ENCODE peak calls at places on chromosomes 11 and 22, in four cellular contexts. G, X, Y and V are unnamed samples.

GRCh38 chr11:44994753-44995152 is 44.1 kb upstream of the TP53I11 start:
- DNase-seq in Y (no peak), G (no peak), X (no peak), V (no peak)

GRCh38 chr11:4072668-4073285 is 21.8 kb upstream of the RRM1 start:
- DNase-seq in G (no peak), Y (no peak), X (no peak), V (peak; percentile 63)

GRCh38 chr11:35373284-35373933 is 45.9 kb downstream of the SLC1A2 start:
- DNase-seq in G (no peak), Y (no peak), X (no peak), V (no peak)

GRCh38 chr11:128047026-128047425 is 540.3 kb downstream of the ETS1 start:
- DNase-seq in X (no peak), G (no peak), Y (no peak), V (no peak)

GRCh38 chr11:6611092-6612007 is 666 bp downstream of the TAF10 start:
- DNase-seq in X (no peak), G (peak; percentile 92), Y (peak; percentile 91), V (no peak)

GRCh38 chr22:48639896-48640732 is 1187.6 kb downstream of the BRD1 start:
- DNase-seq in Y (no peak), X (no peak), G (no peak), V (no peak)

GRCh38 chr11:18749681-18750319 is 23.8 kb upstream of the IGSF22 start:
- DNase-seq in G (no peak), Y (no peak), X (no peak), V (peak; percentile 39)

GRCh38 chr11:72041364-72042058 is 38.8 kb downstream of the NUMA1 start:
- DNase-seq in G (peak; percentile 95), X (peak; percentile 17), Y (peak; percentile 89), V (peak; percentile 21)

GRCh38 chr11:79423736-79424135 is 17.1 kb downstream of the TENM4 start:
- DNase-seq in X (no peak), Y (no peak), G (no peak), V (no peak)

GRCh38 chr11:79422866-79423265 is 18.0 kb downstream of the TENM4 start:
- DNase-seq in X (no peak), G (no peak), Y (no peak), V (no peak)

GRCh38 chr11:79418241-79418640 is 22.6 kb downstream of the TENM4 start:
- DNase-seq in G (no peak), X (no peak), Y (no peak), V (no peak)

GRCh38 chr11:79419120-79419519 is 21.7 kb downstream of the TENM4 start:
- DNase-seq in X (no peak), G (no peak), Y (no peak), V (no peak)

DNA sequence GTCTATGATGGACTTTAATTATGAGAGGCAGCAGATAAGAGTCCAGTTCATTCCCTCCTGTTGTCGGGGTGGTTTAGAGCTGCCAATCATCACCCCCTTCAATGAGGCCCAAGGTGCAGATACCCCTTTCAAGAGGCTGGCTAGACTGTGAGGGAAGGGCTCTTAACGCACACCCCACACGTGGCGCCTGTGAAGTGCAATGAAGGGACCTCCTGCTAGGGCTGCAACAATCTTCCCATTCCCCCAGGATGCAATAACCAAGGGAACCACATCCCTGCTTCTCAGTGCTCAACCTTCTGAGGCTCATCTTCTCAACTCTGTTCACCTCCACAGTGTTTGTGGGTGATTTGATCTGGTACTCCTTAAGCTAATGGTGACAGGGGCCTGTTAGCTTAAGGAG is 19.0 kb downstream of the TENM4 start:
- DNase-seq in Y (no peak), G (no peak), X (no peak), V (no peak)
- TF ChIP-seq CTCF in Y (no peak), G (no peak), X (no peak), V (no peak)

GRCh38 chr22:50105529-50106100 is 15.8 kb downstream of the MOV10L1 start:
- DNase-seq in X (no peak), Y (no peak), G (no peak), V (no peak)
- H3K4me3 ChIP-seq in X (peak overlapping the region; percentile 8), Y (no peak overlapping the region), G (no peak overlapping the region), V (no peak overlapping the region)

GRCh38 chr11:82494988-82495432 is 238.7 kb downstream of the FAM181B start:
- DNase-seq in X (no peak), G (no peak), Y (no peak), V (no peak)
- TF ChIP-seq CTCF in X (no peak), G (no peak), Y (no peak), V (no peak)

GRCh38 chr22:36874731-36875130 is 13.9 kb downstream of the NCF4 start:
- DNase-seq in X (no peak), Y (no peak), G (no peak), V (no peak)

GRCh38 chr22:36873614-36874308 is 13.0 kb downstream of the NCF4 start:
- DNase-seq in G (no peak), X (no peak), Y (peak; percentile 82), V (peak; percentile 21)

GRCh38 chr22:36875741-36876140 is 14.9 kb downstream of the NCF4 start:
- DNase-seq in Y (no peak), G (no peak), X (no peak), V (no peak)

GRCh38 chr22:36872866-36873498 is 12.2 kb downstream of the NCF4 start:
- DNase-seq in X (no peak), G (no peak), Y (no peak), V (no peak)

DNA sequence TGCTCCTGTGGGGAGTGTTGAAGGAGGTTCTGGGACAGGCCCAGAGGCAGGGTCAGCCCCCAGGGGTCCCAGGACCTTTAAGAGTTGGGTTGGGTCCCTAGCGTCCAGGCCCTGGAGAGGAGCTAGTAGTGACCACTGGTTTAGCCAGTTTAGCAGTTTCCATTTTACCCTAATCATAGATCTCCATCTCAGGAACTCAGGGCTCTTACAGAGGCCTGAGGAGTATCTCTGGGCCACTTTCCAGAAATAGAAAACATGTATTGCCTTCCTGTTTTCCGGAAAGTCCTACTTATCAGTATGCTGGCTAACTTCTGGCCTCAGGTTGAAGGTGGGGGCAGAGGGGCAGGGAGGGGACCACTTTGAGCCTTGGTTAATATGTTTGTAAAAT is 13.5 kb downstream of the NCF4 start:
- DNase-seq in G (no peak), X (no peak), Y (no peak), V (no peak)
- H3K4me3 ChIP-seq in G (no peak overlapping the region), X (no peak overlapping the region), Y (no peak overlapping the region), V (no peak overlapping the region)

DNA sequence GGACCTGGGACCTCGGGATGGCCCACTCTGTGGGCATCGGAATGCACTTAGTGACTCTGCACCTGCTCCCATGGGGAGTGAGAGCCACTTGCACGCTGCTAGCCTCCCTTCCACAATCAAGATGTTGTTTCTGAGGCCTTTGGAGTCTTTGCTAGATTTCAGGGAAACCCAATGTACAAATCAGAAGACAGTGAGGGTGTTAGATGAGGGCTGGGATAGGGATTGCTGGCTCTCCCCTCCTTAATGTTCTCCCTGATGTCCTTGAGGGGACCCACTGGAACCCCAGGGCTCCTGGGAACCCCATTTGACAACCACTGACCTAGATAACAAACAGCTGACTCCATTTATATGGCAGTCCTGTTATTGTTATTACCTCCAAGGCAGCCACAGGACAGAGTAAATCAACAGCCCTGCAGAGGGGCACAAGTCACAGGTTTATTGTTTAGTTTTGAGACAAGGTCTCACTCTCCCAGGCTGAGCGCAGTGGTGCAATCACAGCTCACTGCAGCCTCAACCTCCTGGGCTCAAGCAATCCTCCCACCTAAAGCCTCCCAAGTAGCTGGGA is 31.3 kb upstream of the COMT start:
- DNase-seq in G (no peak), X (no peak), Y (no peak), V (no peak)
- TF ChIP-seq CTCF in G (no peak), X (no peak), Y (no peak), V (no peak)

DNA sequence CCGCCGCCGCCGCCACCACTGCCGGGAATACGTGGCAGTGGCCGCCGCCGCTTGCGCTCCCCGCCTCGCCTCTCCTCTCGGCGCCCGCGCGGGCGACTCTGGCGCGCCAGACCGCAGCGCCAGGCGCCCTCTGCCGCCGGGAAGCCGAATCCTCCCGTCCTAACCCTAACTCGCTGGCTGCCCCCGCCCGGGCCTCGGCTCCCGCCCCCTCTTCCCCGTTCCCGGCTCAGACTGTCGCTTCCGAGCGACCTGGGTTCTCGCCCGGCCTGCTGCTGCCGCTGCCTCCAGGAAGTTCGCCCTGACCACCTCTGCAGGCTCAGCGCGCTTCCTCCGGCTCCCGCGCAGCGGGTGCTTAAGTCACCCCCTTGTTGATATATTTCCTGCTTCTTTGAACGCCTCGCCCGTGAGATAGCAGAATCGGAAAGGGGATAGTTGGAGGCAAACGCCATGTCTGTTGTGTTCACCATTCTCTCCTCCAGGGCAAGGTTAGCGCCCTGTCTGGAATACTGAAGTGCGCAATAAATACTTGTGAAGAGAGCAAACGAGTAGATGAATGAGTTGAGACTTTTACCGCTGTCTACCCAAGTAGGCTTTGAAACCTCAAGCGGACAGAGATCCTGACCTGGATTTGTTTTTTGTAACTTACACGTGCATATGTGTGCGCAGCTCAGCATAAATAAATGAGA is at the start of gene SMCO4:
- DNase-seq in X (no peak), Y (peak; percentile 95), G (peak; percentile 96), V (peak; percentile 12)
- H3K4me3 ChIP-seq in X (peak within 1 kb of the TSS; percentile 89), Y (peak within 1 kb of the TSS; percentile 94), G (peak within 1 kb of the TSS; percentile 71), V (peak within 1 kb of the TSS; percentile 55)

GRCh38 chr11:27703453-27703852 is 3.2 kb upstream of the BDNF start:
- DNase-seq in Y (no peak), G (no peak), X (no peak), V (no peak)
- TF ChIP-seq CTCF in Y (no peak), G (no peak), X (no peak), V (no peak)